ENCODE peak calls at places on chromosomes 16 and 17, in five cellular contexts. One of them, this sample, is unnamed.

GRCh38 chr17:18958611-18959010 is 6.6 kb downstream of the SLC5A10 start:
- DNase-seq in COR-L47: no peak
- DNase-seq in OCI-M1: no peak
- DNase-seq in M059J: no peak
- DNase-seq in body of pancreas: no peak
- DNase-seq in this sample: no peak

GRCh38 chr17:7632492-7632894 is 2.6 kb downstream of the SHBG start:
- DNase-seq in OCI-M1: peak
- DNase-seq in body of pancreas: peak
- DNase-seq in COR-L47: no peak
- DNase-seq in M059J: peak
- DNase-seq in this sample: no peak

GRCh38 chr16:4803479-4804243 is 1.2 kb upstream of the ROGDI start:
- DNase-seq in OCI-M1: peak
- DNase-seq in COR-L47: no peak
- DNase-seq in body of pancreas: no peak
- DNase-seq in M059J: no peak
- DNase-seq in this sample: no peak

GRCh38 chr16:82259731-82260130 is 89.7 kb upstream of the MPHOSPH6 start:
- DNase-seq in OCI-M1: no peak
- DNase-seq in body of pancreas: no peak
- DNase-seq in COR-L47: no peak
- DNase-seq in M059J: no peak
- DNase-seq in this sample: no peak

GRCh38 chr17:82881900-82882714 is 42.3 kb upstream of the ZNF750 start:
- DNase-seq in M059J: no peak
- DNase-seq in body of pancreas: peak
- DNase-seq in COR-L47: no peak
- DNase-seq in OCI-M1: no peak
- DNase-seq in this sample: peak

GRCh38 chr17:75575197-75575596 is 12.4 kb upstream of the MYO15B start:
- DNase-seq in COR-L47: no peak
- DNase-seq in M059J: no peak
- DNase-seq in OCI-M1: no peak
- DNase-seq in body of pancreas: no peak
- DNase-seq in this sample: no peak

GRCh38 chr16:66335704-66336329 is 30.7 kb upstream of the CDH5 start:
- DNase-seq in M059J: peak
- DNase-seq in COR-L47: peak
- DNase-seq in body of pancreas: no peak
- DNase-seq in OCI-M1: peak
- DNase-seq in this sample: no peak

GRCh38 chr17:21296097-21297025 is 11.8 kb downstream of the MAP2K3 start:
- DNase-seq in body of pancreas: peak
- DNase-seq in M059J: peak
- DNase-seq in OCI-M1: peak
- DNase-seq in COR-L47: no peak
- DNase-seq in this sample: no peak

GRCh38 chr17:76145231-76146052 is 4.4 kb upstream of the FOXJ1 start:
- DNase-seq in body of pancreas: no peak
- DNase-seq in M059J: no peak
- DNase-seq in COR-L47: peak
- DNase-seq in OCI-M1: no peak
- DNase-seq in this sample: no peak

GRCh38 chr16:75580-76501 is 2.2 kb upstream of the MPG start:
- DNase-seq in OCI-M1: peak
- DNase-seq in COR-L47: no peak
- DNase-seq in M059J: peak
- DNase-seq in body of pancreas: peak
- DNase-seq in this sample: no peak

GRCh38 chr17:70677783-70678647 is 508.7 kb downstream of the KCNJ2 start:
- DNase-seq in OCI-M1: peak
- DNase-seq in COR-L47: no peak
- DNase-seq in body of pancreas: no peak
- DNase-seq in M059J: no peak
- DNase-seq in this sample: no peak

GRCh38 chr17:78923660-78924453 is 1.3 kb downstream of the TIMP2 start:
- DNase-seq in OCI-M1: no peak
- DNase-seq in COR-L47: peak
- DNase-seq in M059J: peak
- DNase-seq in body of pancreas: peak
- DNase-seq in this sample: no peak

GRCh38 chr17:76491271-76492184 is 9.7 kb downstream of the RHBDF2 start:
- DNase-seq in body of pancreas: no peak
- DNase-seq in OCI-M1: no peak
- DNase-seq in M059J: no peak
- DNase-seq in COR-L47: no peak
- DNase-seq in this sample: no peak

GRCh38 chr16:3849751-3850543 is 30.6 kb downstream of the CREBBP start:
- DNase-seq in COR-L47: no peak
- DNase-seq in body of pancreas: no peak
- DNase-seq in M059J: no peak
- DNase-seq in OCI-M1: no peak
- DNase-seq in this sample: no peak

GRCh38 chr16:46974352-46974751 is 878 bp upstream of the DNAJA2 start:
- DNase-seq in COR-L47: no peak
- DNase-seq in M059J: peak
- DNase-seq in body of pancreas: no peak
- DNase-seq in OCI-M1: peak
- DNase-seq in this sample: no peak

GRCh38 chr16:56357765-56358322 is 67.5 kb downstream of the AMFR start:
- DNase-seq in OCI-M1: no peak
- DNase-seq in M059J: no peak
- DNase-seq in body of pancreas: peak
- DNase-seq in COR-L47: no peak
- DNase-seq in this sample: no peak

GRCh38 chr17:60773552-60773951 is 95.9 kb downstream of the BCAS3 start:
- DNase-seq in COR-L47: no peak
- DNase-seq in M059J: no peak
- DNase-seq in OCI-M1: no peak
- DNase-seq in body of pancreas: no peak
- DNase-seq in this sample: no peak

GRCh38 chr16:85391175-85391707 is 221.9 kb upstream of the GSE1 start:
- DNase-seq in body of pancreas: peak
- DNase-seq in COR-L47: no peak
- DNase-seq in OCI-M1: no peak
- DNase-seq in M059J: no peak
- DNase-seq in this sample: no peak

GRCh38 chr16:57306676-57307341 is 22.3 kb upstream of the PLLP start:
- DNase-seq in OCI-M1: no peak
- DNase-seq in body of pancreas: no peak
- DNase-seq in M059J: no peak
- DNase-seq in COR-L47: no peak
- DNase-seq in this sample: no peak

GRCh38 chr16:57479422-57480126 is 6.7 kb downstream of the DOK4 start:
- DNase-seq in COR-L47: peak
- DNase-seq in M059J: peak
- DNase-seq in body of pancreas: no peak
- DNase-seq in OCI-M1: no peak
- DNase-seq in this sample: no peak

GRCh38 chr17:73192219-73192893 is 499 bp upstream of the COG1 start:
- DNase-seq in M059J: peak
- DNase-seq in COR-L47: peak
- DNase-seq in OCI-M1: peak
- DNase-seq in body of pancreas: peak
- DNase-seq in this sample: peak

GRCh38 chr17:18948476-18949006 is 3.4 kb upstream of the SLC5A10 start:
- DNase-seq in COR-L47: no peak
- DNase-seq in OCI-M1: no peak
- DNase-seq in body of pancreas: no peak
- DNase-seq in M059J: no peak
- DNase-seq in this sample: no peak

This sample was measured in hypothalamus.